ENCODE peak calls at places on chromosomes 3 and 15, in four cellular contexts. I is mucosa of descending colon; K is effector memory CD4-positive, alpha-beta T cell; T is fibroblast of mammary gland. L is an unnamed sample.

GRCh38 chr3:183576487-183577107 is 21.1 kb upstream of the KLHL6 start:
- DNase-seq in I (no peak), K (no peak), T (peak), L (peak)

GRCh38 chr3:39278616-39278935 is 1.3 kb downstream of the CX3CR1 start:
- DNase-seq in I (no peak), K (no peak), T (no peak), L (peak)

GRCh38 chr3:29531611-29532150 is 250.8 kb downstream of the RBMS3 start:
- DNase-seq in I (no peak), K (no peak), T (no peak), L (no peak)

GRCh38 chr3:2558828-2559227 is 460.2 kb downstream of the CNTN4 start:
- DNase-seq in I (no peak), K (no peak), T (no peak), L (no peak)

GRCh38 chr3:182971637-182972036 is 8.7 kb downstream of the DCUN1D1 start:
- DNase-seq in I (no peak), K (no peak), T (no peak), L (no peak)

GRCh38 chr3:151387443-151388241 is 3.1 kb upstream of the P2RY12 start:
- DNase-seq in I (no peak), K (no peak), T (no peak), L (no peak)

GRCh38 chr15:51299187-51300015 is 39.0 kb downstream of the CYP19A1 start:
- DNase-seq in I (no peak), K (no peak), T (no peak), L (no peak)

GRCh38 chr15:73750441-73750840 is 2.7 kb downstream of the INSYN1 start:
- DNase-seq in I (no peak), K (no peak), T (no peak), L (no peak)

GRCh38 chr3:24336101-24336500 is 158.5 kb downstream of the THRB start:
- DNase-seq in I (no peak), K (no peak), T (no peak), L (no peak)

GRCh38 chr15:35533130-35534110 is 12.5 kb downstream of the DPH6 start:
- DNase-seq in I (no peak), K (no peak), T (peak), L (peak)

GRCh38 chr3:102200560-102200959 is 234.3 kb upstream of the ZPLD1 start:
- DNase-seq in I (no peak), K (no peak), T (no peak), L (no peak)

GRCh38 chr3:63364495-63364894 is 86.4 kb downstream of the SYNPR start:
- DNase-seq in I (no peak), K (no peak), T (peak), L (peak)

GRCh38 chr15:68389936-68390790 is 41.8 kb downstream of the ITGA11 start:
- DNase-seq in I (no peak), K (no peak), T (peak), L (peak)

GRCh38 chr3:149391960-149392359 is 14.5 kb upstream of the TM4SF1 start:
- DNase-seq in I (no peak), K (no peak), T (no peak), L (no peak)

GRCh38 chr15:71501344-71502128 is 308.8 kb upstream of the NR2E3 start:
- DNase-seq in I (no peak), K (no peak), T (no peak), L (no peak)

GRCh38 chr15:75089781-75090734 is 66.7 kb downstream of the PPCDC start:
- DNase-seq in I (no peak), K (no peak), T (no peak), L (no peak)

GRCh38 chr3:197750396-197750831 is 731 bp downstream of the FYTTD1 start:
- DNase-seq in I (peak), K (peak), T (peak), L (peak)

GRCh38 chr3:121295453-121295852 is 250.3 kb downstream of the POLQ start:
- DNase-seq in I (no peak), K (no peak), T (no peak), L (no peak)

GRCh38 chr3:60645801-60646200 is 605.5 kb downstream of the FHIT start:
- DNase-seq in I (no peak), K (no peak), T (no peak), L (peak)

DNA sequence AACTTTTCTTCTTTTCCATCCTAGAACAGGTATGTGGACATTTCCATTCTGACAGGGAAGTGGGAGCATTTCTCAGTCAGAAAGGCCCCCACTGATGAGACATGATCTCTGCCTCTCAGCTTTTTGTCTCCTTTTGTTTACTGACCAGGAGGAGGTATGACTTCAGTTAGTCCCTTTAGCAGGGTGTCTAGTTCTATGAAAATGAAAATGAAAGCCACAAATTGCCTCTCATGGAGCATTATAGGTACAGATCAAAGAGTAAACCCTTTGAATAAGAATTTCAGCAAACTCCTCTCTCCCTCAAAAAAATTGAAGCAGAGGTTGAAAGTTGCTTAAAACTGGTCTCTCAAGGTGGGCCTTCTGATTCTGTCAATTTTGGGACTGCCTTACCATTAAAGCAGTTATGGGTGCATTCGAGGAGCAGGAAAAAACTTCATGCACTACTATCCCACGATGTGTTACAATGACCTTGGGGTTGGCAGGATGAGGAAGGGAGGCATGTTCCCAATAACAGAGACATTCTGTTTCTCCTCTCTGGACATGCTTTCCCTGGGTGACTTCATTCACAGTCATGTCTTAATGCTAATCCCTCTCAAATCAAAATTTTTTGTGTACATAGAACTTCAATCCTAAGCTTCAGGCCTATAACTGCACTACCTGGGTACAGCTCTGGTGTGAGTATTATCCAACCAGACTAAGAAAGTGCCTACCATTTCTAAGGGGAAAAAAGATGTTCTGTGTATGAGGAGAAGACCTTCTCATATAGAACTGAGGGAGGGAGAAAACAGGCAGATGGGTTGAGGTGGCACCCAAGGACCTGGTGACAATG is 50.6 kb upstream of the TBC1D23 start:
- DNase-seq in I (no peak), K (no peak), T (peak), L (peak)
- H3K4me3 ChIP-seq in I (no peak), K (peak), T (no peak), L (no peak)

DNA sequence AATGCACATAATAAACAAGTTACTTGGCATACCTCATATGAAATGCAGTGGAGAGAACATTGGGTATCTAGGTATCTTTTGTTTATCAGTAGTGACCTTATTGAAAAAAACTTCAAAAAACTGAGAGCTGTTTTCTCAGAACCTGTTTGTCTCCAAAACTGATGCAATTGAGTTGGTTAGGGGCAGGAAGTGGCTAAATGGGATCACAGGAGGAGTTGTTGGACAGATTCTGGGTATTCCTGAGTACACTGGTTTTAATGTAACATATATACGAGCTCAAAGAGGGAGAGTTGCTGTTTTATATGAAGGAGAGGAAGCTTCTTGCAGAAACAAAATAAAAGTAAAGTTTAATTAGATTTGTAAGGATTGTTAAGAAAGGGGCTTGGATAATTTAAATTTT is 159.5 kb downstream of the C3orf70 start:
- DNase-seq in I (no peak), K (no peak), T (no peak), L (peak)
- H3K4me3 ChIP-seq in I (no peak), K (no peak), T (no peak), L (no peak)

GRCh38 chr3:170323371-170323770 is 34.1 kb upstream of the SKIL start:
- DNase-seq in I (no peak), K (no peak), T (no peak), L (no peak)

GRCh38 chr3:170322501-170323328 is 34.8 kb upstream of the SKIL start:
- DNase-seq in I (no peak), K (no peak), T (no peak), L (peak)

GRCh38 chr3:170317954-170318353 is 39.6 kb upstream of the SKIL start:
- DNase-seq in I (no peak), K (no peak), T (no peak), L (no peak)

GRCh38 chr3:170321326-170322034 is 36.0 kb upstream of the SKIL start:
- DNase-seq in I (no peak), K (no peak), T (no peak), L (peak)

GRCh38 chr3:170320471-170321121 is 36.9 kb upstream of the SKIL start:
- DNase-seq in I (no peak), K (no peak), T (no peak), L (no peak)
- H3K4me3 ChIP-seq in I (no peak), K (no peak), T (no peak), L (no peak)

DNA sequence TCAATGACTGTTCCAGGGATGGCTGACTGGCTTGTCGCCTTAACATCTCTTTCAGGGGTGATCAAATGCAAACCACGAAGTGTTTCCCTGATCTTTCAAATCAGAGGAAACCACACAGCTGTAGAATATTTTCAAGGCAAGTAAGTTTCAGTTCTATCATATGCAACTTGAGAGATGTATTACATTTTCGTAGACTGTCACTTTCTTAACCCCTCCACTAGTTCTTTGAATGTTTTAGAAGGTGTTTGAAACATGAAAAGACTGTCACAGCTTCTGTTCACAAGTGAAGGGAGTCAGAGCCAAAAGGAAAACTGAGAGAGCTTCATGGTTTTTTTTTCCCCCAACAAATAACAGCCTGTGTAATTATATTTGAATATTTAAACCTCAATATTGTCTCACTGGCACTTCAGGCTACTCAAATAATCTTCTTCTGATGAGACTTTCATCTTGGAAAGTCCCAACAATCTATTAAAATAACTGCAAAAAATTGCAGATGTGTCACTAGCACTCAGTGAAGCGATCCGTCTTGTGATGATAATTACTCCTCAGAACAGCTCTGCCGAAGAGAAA is 25.9 kb upstream of the CAPN7 start:
- DNase-seq in I (no peak), K (no peak), T (no peak), L (no peak)
- H3K4me3 ChIP-seq in I (no peak), K (no peak), T (no peak), L (no peak)

GRCh38 chr3:10520118-10520517 is 14.7 kb upstream of the ATP2B2 start:
- DNase-seq in I (no peak), K (no peak), T (no peak), L (no peak)
- H3K4me3 ChIP-seq in I (no peak), K (no peak), T (no peak), L (no peak)

GRCh38 chr15:38070778-38071177 is 136.3 kb downstream of the TMCO5A start:
- DNase-seq in I (no peak), K (no peak), T (peak), L (no peak)

GRCh38 chr15:38069001-38069400 is 134.6 kb downstream of the TMCO5A start:
- DNase-seq in I (no peak), K (no peak), T (peak), L (peak)

GRCh38 chr15:38071211-38071972 is 137.0 kb downstream of the TMCO5A start:
- DNase-seq in I (no peak), K (no peak), T (no peak), L (no peak)

GRCh38 chr15:38068600-38068999 is 134.2 kb downstream of the TMCO5A start:
- DNase-seq in I (no peak), K (no peak), T (no peak), L (no peak)

DNA sequence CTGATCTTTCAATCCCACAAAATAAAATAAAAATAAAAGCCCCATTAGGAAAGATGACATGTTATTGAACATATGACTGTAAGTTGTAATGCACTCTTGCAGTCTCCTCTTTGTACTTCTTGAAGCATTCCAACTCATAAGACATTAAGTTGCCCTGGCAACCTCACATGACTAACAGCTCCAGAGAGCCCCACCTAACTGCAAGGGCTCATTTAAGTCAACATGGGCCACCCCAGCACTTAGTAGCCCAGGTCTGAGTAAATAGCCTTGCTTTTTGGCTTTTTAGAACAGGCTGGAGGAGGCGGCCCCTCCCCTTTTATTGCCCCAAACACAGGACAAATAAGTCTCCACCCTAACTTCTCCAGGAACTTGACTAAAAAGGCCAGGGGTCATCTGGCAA is 135.1 kb downstream of the TMCO5A start:
- DNase-seq in I (peak), K (no peak), T (peak), L (peak)
- H3K4me3 ChIP-seq in I (no peak), K (no peak), T (peak), L (peak)